ENCODE peak calls at places on chromosomes 13 and 19, in eight cellular contexts. One of them, this sample, is unnamed. For H3K36me3, the result is how much of the 10 kb centered on the place peaks cover.

GRCh38 chr13:21338651-21339278 is 120.3 kb downstream of the ZDHHC20 start:
- DNase-seq in colonic mucosa: no peak
- DNase-seq in prostate gland: no peak
- DNase-seq in GM23338: peak
- DNase-seq in WERI-Rb-1: peak
- DNase-seq in OCI-LY7: no peak
- DNase-seq in neural progenitor cell: peak
- DNase-seq in body of pancreas: no peak
- DNase-seq in this sample: no peak

GRCh38 chr13:77391475-77391874 is 64.6 kb upstream of the MYCBP2 start:
- DNase-seq in colonic mucosa: no peak
- DNase-seq in WERI-Rb-1: no peak
- DNase-seq in neural progenitor cell: no peak
- DNase-seq in body of pancreas: no peak
- DNase-seq in GM23338: no peak
- DNase-seq in OCI-LY7: no peak
- DNase-seq in prostate gland: no peak
- DNase-seq in this sample: peak

GRCh38 chr13:50543767-50544166 is 299.7 kb downstream of the DLEU7 start:
- DNase-seq in colonic mucosa: no peak
- DNase-seq in OCI-LY7: no peak
- DNase-seq in neural progenitor cell: peak
- DNase-seq in WERI-Rb-1: no peak
- DNase-seq in body of pancreas: no peak
- DNase-seq in GM23338: peak
- DNase-seq in prostate gland: no peak
- DNase-seq in this sample: peak

GRCh38 chr19:39406656-39407393 is at the start of gene ZFP36:
- DNase-seq in neural progenitor cell: peak
- DNase-seq in body of pancreas: peak
- DNase-seq in colonic mucosa: peak
- DNase-seq in prostate gland: peak
- DNase-seq in GM23338: peak
- DNase-seq in OCI-LY7: peak
- DNase-seq in WERI-Rb-1: peak
- DNase-seq in this sample: peak

GRCh38 chr19:11286312-11286974 is 9.5 kb upstream of the TSPAN16 start:
- DNase-seq in GM23338: no peak
- DNase-seq in prostate gland: no peak
- DNase-seq in neural progenitor cell: no peak
- DNase-seq in body of pancreas: peak
- DNase-seq in colonic mucosa: no peak
- DNase-seq in WERI-Rb-1: no peak
- DNase-seq in OCI-LY7: no peak
- DNase-seq in this sample: peak

GRCh38 chr19:58544591-58545285 is 874 bp downstream of the TRIM28 start:
- DNase-seq in colonic mucosa: peak
- DNase-seq in prostate gland: no peak
- DNase-seq in OCI-LY7: peak
- DNase-seq in WERI-Rb-1: no peak
- DNase-seq in neural progenitor cell: peak
- DNase-seq in GM23338: peak
- DNase-seq in body of pancreas: peak
- DNase-seq in this sample: no peak

GRCh38 chr19:44904426-44904994 is 1.1 kb upstream of the APOE start:
- DNase-seq in prostate gland: no peak
- DNase-seq in GM23338: peak
- DNase-seq in body of pancreas: no peak
- DNase-seq in colonic mucosa: no peak
- DNase-seq in neural progenitor cell: peak
- DNase-seq in OCI-LY7: peak
- DNase-seq in WERI-Rb-1: peak
- DNase-seq in this sample: no peak

GRCh38 chr13:85693889-85694511 is 105.2 kb downstream of the SLITRK6 start:
- DNase-seq in body of pancreas: no peak
- DNase-seq in colonic mucosa: no peak
- DNase-seq in WERI-Rb-1: no peak
- DNase-seq in GM23338: peak
- DNase-seq in OCI-LY7: no peak
- DNase-seq in prostate gland: no peak
- DNase-seq in neural progenitor cell: no peak
- DNase-seq in this sample: peak

GRCh38 chr19:10363789-10364281 is 16.5 kb downstream of the TYK2 start:
- DNase-seq in GM23338: no peak
- DNase-seq in WERI-Rb-1: no peak
- DNase-seq in prostate gland: no peak
- DNase-seq in neural progenitor cell: no peak
- DNase-seq in OCI-LY7: no peak
- DNase-seq in body of pancreas: no peak
- DNase-seq in colonic mucosa: no peak
- DNase-seq in this sample: peak

GRCh38 chr19:48926909-48927308 is 6.6 kb upstream of the DHDH start:
- DNase-seq in WERI-Rb-1: no peak
- DNase-seq in colonic mucosa: peak
- DNase-seq in GM23338: no peak
- DNase-seq in neural progenitor cell: no peak
- DNase-seq in body of pancreas: peak
- DNase-seq in prostate gland: peak
- DNase-seq in OCI-LY7: no peak
- DNase-seq in this sample: peak

GRCh38 chr13:29578300-29579048 is 17.0 kb downstream of the SLC7A1 start:
- DNase-seq in prostate gland: no peak
- DNase-seq in colonic mucosa: no peak
- DNase-seq in body of pancreas: no peak
- DNase-seq in OCI-LY7: no peak
- DNase-seq in GM23338: no peak
- DNase-seq in neural progenitor cell: no peak
- DNase-seq in WERI-Rb-1: no peak
- DNase-seq in this sample: no peak

GRCh38 chr19:20271215-20271926 is 104.4 kb downstream of the ZNF486 start:
- DNase-seq in WERI-Rb-1: no peak
- DNase-seq in neural progenitor cell: no peak
- DNase-seq in OCI-LY7: peak
- DNase-seq in colonic mucosa: no peak
- DNase-seq in body of pancreas: no peak
- DNase-seq in prostate gland: no peak
- DNase-seq in GM23338: no peak
- DNase-seq in this sample: no peak

GRCh38 chr19:46180701-46181385 is 32.8 kb downstream of the IGFL2 start:
- DNase-seq in prostate gland: no peak
- DNase-seq in WERI-Rb-1: no peak
- DNase-seq in colonic mucosa: no peak
- DNase-seq in GM23338: no peak
- DNase-seq in OCI-LY7: no peak
- DNase-seq in neural progenitor cell: no peak
- DNase-seq in body of pancreas: no peak
- DNase-seq in this sample: peak

GRCh38 chr13:36531746-36532486 is 99.6 kb downstream of the CCNA1 start:
- DNase-seq in prostate gland: no peak
- DNase-seq in colonic mucosa: no peak
- DNase-seq in body of pancreas: no peak
- DNase-seq in GM23338: no peak
- DNase-seq in WERI-Rb-1: no peak
- DNase-seq in OCI-LY7: no peak
- DNase-seq in neural progenitor cell: no peak
- DNase-seq in this sample: peak

GRCh38 chr13:40983725-40984669 is 35.1 kb downstream of the ELF1 start:
- DNase-seq in colonic mucosa: no peak
- DNase-seq in GM23338: no peak
- DNase-seq in OCI-LY7: no peak
- DNase-seq in body of pancreas: no peak
- DNase-seq in neural progenitor cell: no peak
- DNase-seq in WERI-Rb-1: no peak
- DNase-seq in prostate gland: no peak
- DNase-seq in this sample: peak

GRCh38 chr13:70171151-70171550 is 62.9 kb upstream of the KLHL1 start:
- DNase-seq in GM23338: no peak
- DNase-seq in OCI-LY7: no peak
- DNase-seq in body of pancreas: no peak
- DNase-seq in colonic mucosa: peak
- DNase-seq in WERI-Rb-1: no peak
- DNase-seq in neural progenitor cell: no peak
- DNase-seq in prostate gland: no peak
- DNase-seq in this sample: peak

GRCh38 chr13:100214886-100215285 is 126.0 kb downstream of the PCCA start:
- DNase-seq in GM23338: no peak
- DNase-seq in neural progenitor cell: no peak
- DNase-seq in body of pancreas: no peak
- DNase-seq in WERI-Rb-1: no peak
- DNase-seq in OCI-LY7: no peak
- DNase-seq in colonic mucosa: no peak
- DNase-seq in prostate gland: no peak
- DNase-seq in this sample: peak

GRCh38 chr19:1483979-1484428 is 5.0 kb upstream of the C19orf25 start:
- DNase-seq in WERI-Rb-1: no peak
- DNase-seq in prostate gland: no peak
- DNase-seq in GM23338: no peak
- DNase-seq in neural progenitor cell: no peak
- DNase-seq in colonic mucosa: no peak
- DNase-seq in OCI-LY7: no peak
- DNase-seq in body of pancreas: no peak
- DNase-seq in this sample: no peak

GRCh38 chr13:41588899-41589298 is 131.5 kb downstream of the RGCC start:
- DNase-seq in body of pancreas: no peak
- DNase-seq in GM23338: peak
- DNase-seq in WERI-Rb-1: no peak
- DNase-seq in neural progenitor cell: no peak
- DNase-seq in OCI-LY7: no peak
- DNase-seq in prostate gland: no peak
- DNase-seq in colonic mucosa: no peak
- DNase-seq in this sample: peak

GRCh38 chr19:55158848-55159793 is 1.6 kb upstream of the TNNI3 start:
- DNase-seq in GM23338: no peak
- DNase-seq in colonic mucosa: no peak
- DNase-seq in neural progenitor cell: no peak
- DNase-seq in body of pancreas: no peak
- DNase-seq in prostate gland: no peak
- DNase-seq in OCI-LY7: no peak
- DNase-seq in WERI-Rb-1: no peak
- DNase-seq in this sample: peak
- H3K4me3 ChIP-seq in GM23338: no peak
- H3K4me3 ChIP-seq in colonic mucosa: no peak
- H3K4me3 ChIP-seq in neural progenitor cell: no peak
- H3K4me3 ChIP-seq in body of pancreas: no peak
- H3K4me3 ChIP-seq in prostate gland: no peak
- H3K4me3 ChIP-seq in OCI-LY7: no peak
- H3K4me3 ChIP-seq in WERI-Rb-1: no peak
- H3K4me3 ChIP-seq in this sample: no peak

GRCh38 chr19:5664515-5664914 is 15.8 kb downstream of the MICOS13 start:
- DNase-seq in neural progenitor cell: no peak
- DNase-seq in colonic mucosa: no peak
- DNase-seq in OCI-LY7: no peak
- DNase-seq in prostate gland: no peak
- DNase-seq in GM23338: no peak
- DNase-seq in body of pancreas: no peak
- DNase-seq in WERI-Rb-1: no peak
- DNase-seq in this sample: no peak

GRCh38 chr19:5661483-5661882 is 18.8 kb downstream of the MICOS13 start:
- DNase-seq in prostate gland: no peak
- DNase-seq in neural progenitor cell: no peak
- DNase-seq in body of pancreas: no peak
- DNase-seq in WERI-Rb-1: no peak
- DNase-seq in OCI-LY7: no peak
- DNase-seq in GM23338: no peak
- DNase-seq in colonic mucosa: no peak
- DNase-seq in this sample: no peak

GRCh38 chr19:5665781-5666513 is 14.4 kb downstream of the MICOS13 start:
- DNase-seq in neural progenitor cell: no peak
- DNase-seq in WERI-Rb-1: no peak
- DNase-seq in OCI-LY7: no peak
- DNase-seq in prostate gland: no peak
- DNase-seq in body of pancreas: no peak
- DNase-seq in colonic mucosa: no peak
- DNase-seq in GM23338: peak
- DNase-seq in this sample: peak

GRCh38 chr19:5666921-5667610 is 13.2 kb downstream of the MICOS13 start:
- DNase-seq in colonic mucosa: no peak
- DNase-seq in body of pancreas: no peak
- DNase-seq in WERI-Rb-1: no peak
- DNase-seq in OCI-LY7: no peak
- DNase-seq in prostate gland: no peak
- DNase-seq in GM23338: no peak
- DNase-seq in neural progenitor cell: no peak
- DNase-seq in this sample: no peak

GRCh38 chr19:5663904-5664303 is 16.4 kb downstream of the MICOS13 start:
- DNase-seq in WERI-Rb-1: no peak
- DNase-seq in body of pancreas: no peak
- DNase-seq in GM23338: no peak
- DNase-seq in neural progenitor cell: no peak
- DNase-seq in OCI-LY7: no peak
- DNase-seq in colonic mucosa: no peak
- DNase-seq in prostate gland: no peak
- DNase-seq in this sample: no peak
- H3K36me3 ChIP-seq in WERI-Rb-1: half or more
- H3K36me3 ChIP-seq in body of pancreas: half or more
- H3K36me3 ChIP-seq in GM23338: under half
- H3K36me3 ChIP-seq in neural progenitor cell: under half
- H3K36me3 ChIP-seq in OCI-LY7: half or more
- H3K36me3 ChIP-seq in colonic mucosa: under half
- H3K36me3 ChIP-seq in prostate gland: half or more
- H3K36me3 ChIP-seq in this sample: under half

GRCh38 chr19:30651691-30652090 is 279.5 kb downstream of the ZNF536 start:
- DNase-seq in GM23338: no peak
- DNase-seq in prostate gland: no peak
- DNase-seq in neural progenitor cell: no peak
- DNase-seq in body of pancreas: no peak
- DNase-seq in WERI-Rb-1: no peak
- DNase-seq in colonic mucosa: no peak
- DNase-seq in OCI-LY7: no peak
- DNase-seq in this sample: no peak

GRCh38 chr19:30649149-30649548 is 277.0 kb downstream of the ZNF536 start:
- DNase-seq in WERI-Rb-1: no peak
- DNase-seq in colonic mucosa: no peak
- DNase-seq in OCI-LY7: no peak
- DNase-seq in body of pancreas: no peak
- DNase-seq in neural progenitor cell: no peak
- DNase-seq in GM23338: no peak
- DNase-seq in prostate gland: no peak
- DNase-seq in this sample: no peak

GRCh38 chr19:30648321-30648720 is 276.1 kb downstream of the ZNF536 start:
- DNase-seq in OCI-LY7: no peak
- DNase-seq in neural progenitor cell: no peak
- DNase-seq in WERI-Rb-1: peak
- DNase-seq in body of pancreas: no peak
- DNase-seq in prostate gland: no peak
- DNase-seq in GM23338: no peak
- DNase-seq in colonic mucosa: no peak
- DNase-seq in this sample: no peak

GRCh38 chr19:30649934-30650614 is 277.9 kb downstream of the ZNF536 start:
- DNase-seq in colonic mucosa: peak
- DNase-seq in OCI-LY7: peak
- DNase-seq in prostate gland: no peak
- DNase-seq in body of pancreas: peak
- DNase-seq in WERI-Rb-1: peak
- DNase-seq in GM23338: peak
- DNase-seq in neural progenitor cell: peak
- DNase-seq in this sample: peak

GRCh38 chr19:30651066-30651465 is 278.9 kb downstream of the ZNF536 start:
- DNase-seq in prostate gland: no peak
- DNase-seq in WERI-Rb-1: no peak
- DNase-seq in body of pancreas: peak
- DNase-seq in GM23338: no peak
- DNase-seq in OCI-LY7: no peak
- DNase-seq in colonic mucosa: no peak
- DNase-seq in neural progenitor cell: no peak
- DNase-seq in this sample: no peak
- TF ChIP-seq CTCF in prostate gland: no peak
- TF ChIP-seq CTCF in WERI-Rb-1: no peak
- TF ChIP-seq CTCF in body of pancreas: no peak
- TF ChIP-seq CTCF in GM23338: no peak
- TF ChIP-seq CTCF in OCI-LY7: no peak
- TF ChIP-seq CTCF in colonic mucosa: no peak
- TF ChIP-seq CTCF in neural progenitor cell: no peak
- TF ChIP-seq CTCF in this sample: no peak

GRCh38 chr19:43778651-43779050 is 2.1 kb downstream of the KCNN4 start:
- DNase-seq in colonic mucosa: peak
- DNase-seq in GM23338: no peak
- DNase-seq in neural progenitor cell: no peak
- DNase-seq in WERI-Rb-1: no peak
- DNase-seq in prostate gland: no peak
- DNase-seq in body of pancreas: no peak
- DNase-seq in OCI-LY7: peak
- DNase-seq in this sample: no peak
- H3K4me3 ChIP-seq in colonic mucosa: peak
- H3K4me3 ChIP-seq in GM23338: no peak
- H3K4me3 ChIP-seq in neural progenitor cell: no peak
- H3K4me3 ChIP-seq in WERI-Rb-1: no peak
- H3K4me3 ChIP-seq in prostate gland: peak
- H3K4me3 ChIP-seq in body of pancreas: no peak
- H3K4me3 ChIP-seq in OCI-LY7: peak
- H3K4me3 ChIP-seq in this sample: no peak